ENCODE peak calls at places on chromosomes 7 and 10, in seven cellular contexts. P is HFF-Myc, V is brain microvascular endothelial cell, G is cardiac fibroblast, O is prostate gland, Q is mucosa of descending colon, A is BJ. T is an unnamed sample.

GRCh38 chr7:156152380-156152779 is 340.1 kb upstream of the SHH start:
- DNase-seq in V (peak), Q (no peak), O (no peak), G (no peak), A (no peak), P (no peak), T (no peak)

GRCh38 chr10:92419740-92420553 is 129.0 kb downstream of the MARCHF5 start:
- DNase-seq in Q (peak), P (no peak), G (peak), A (no peak), O (no peak), V (peak), T (no peak)

GRCh38 chr10:117373848-117374505 is 1.3 kb downstream of the PDZD8 start:
- DNase-seq in V (no peak), G (peak), O (peak), A (no peak), P (no peak), Q (peak), T (peak)

GRCh38 chr7:156927571-156928405 is 21.7 kb upstream of the NOM1 start:
- DNase-seq in A (no peak), Q (peak), V (no peak), O (no peak), P (no peak), G (peak), T (no peak)

GRCh38 chr10:97140887-97141745 is 44.6 kb downstream of the SLIT1 start:
- DNase-seq in Q (no peak), A (no peak), V (no peak), O (no peak), P (no peak), G (no peak), T (peak)

GRCh38 chr10:132338876-132339275 is 6.9 kb downstream of the LRRC27 start:
- DNase-seq in Q (no peak), O (no peak), G (no peak), P (no peak), V (no peak), A (no peak), T (no peak)

GRCh38 chr10:59589721-59590120 is 119.9 kb downstream of the SLC16A9 start:
- DNase-seq in G (no peak), Q (no peak), O (no peak), A (no peak), P (no peak), V (no peak), T (no peak)

GRCh38 chr10:98391065-98391464 is 23.9 kb downstream of the PYROXD2 start:
- DNase-seq in O (no peak), Q (no peak), V (no peak), P (no peak), A (no peak), G (no peak), T (peak)

GRCh38 chr7:118349604-118350003 is 125.1 kb downstream of the ANKRD7 start:
- DNase-seq in A (no peak), V (no peak), O (no peak), G (no peak), Q (no peak), P (no peak), T (no peak)

GRCh38 chr7:150778738-150779301 is 21.3 kb downstream of the TMEM176B start:
- DNase-seq in G (peak), O (peak), A (peak), P (peak), V (peak), Q (peak), T (peak)
- H3K4me3 ChIP-seq in G (no peak), O (no peak), A (no peak), P (no peak), V (no peak), Q (no peak), T (no peak)

DNA sequence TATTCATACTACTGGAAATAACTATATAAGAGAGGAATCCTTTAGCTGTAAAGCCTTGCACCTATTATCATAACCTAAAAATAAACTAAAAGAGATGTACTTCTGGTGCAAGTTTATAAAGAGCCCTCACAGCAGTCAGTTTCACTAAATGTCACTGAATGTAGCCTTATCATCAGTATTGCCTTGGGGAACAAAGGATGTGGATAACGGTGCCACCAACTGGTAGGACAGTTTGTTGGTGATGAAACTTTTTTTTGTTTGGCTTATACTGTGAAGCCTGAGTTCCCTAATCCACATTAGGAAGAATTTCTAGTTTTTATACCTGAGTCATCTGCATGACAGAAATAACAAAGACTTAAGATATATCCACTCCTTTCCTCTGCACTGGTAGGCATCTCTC is 117.9 kb upstream of the COL1A2 start:
- DNase-seq in V (no peak), P (peak), Q (no peak), G (peak), O (no peak), A (no peak), T (peak)
- TF ChIP-seq CTCF in V (peak), P (peak), Q (no peak), G (peak), O (no peak), A (peak), T (peak)

GRCh38 chr7:74033372-74034311 is 5.7 kb downstream of the ELN start:
- DNase-seq in O (no peak), V (no peak), G (peak), Q (peak), A (no peak), P (no peak), T (no peak)
- H3K4me3 ChIP-seq in O (no peak), V (no peak), G (no peak), Q (no peak), A (no peak), P (no peak), T (no peak)

DNA sequence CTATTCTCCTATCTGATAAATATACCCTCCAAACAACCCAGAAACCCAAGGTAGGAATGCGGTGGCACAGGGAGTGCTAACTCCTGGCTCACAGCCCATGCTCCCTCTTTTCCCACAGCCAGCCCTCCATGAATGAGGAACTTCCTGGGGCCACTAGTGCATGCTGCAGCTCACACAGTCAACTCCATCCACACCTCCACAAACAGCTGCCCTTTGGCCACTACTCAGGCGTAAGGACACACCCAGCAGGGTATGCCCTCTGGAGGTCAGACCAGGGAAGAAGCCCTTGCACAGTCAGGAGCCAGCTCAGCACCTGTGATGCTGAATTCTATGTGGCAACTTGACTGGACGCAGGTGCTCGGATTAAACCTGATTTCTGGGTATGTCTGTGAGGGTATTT is 85.2 kb upstream of the PIK3CG start:
- DNase-seq in P (no peak), V (no peak), A (no peak), O (no peak), Q (peak), G (no peak), T (peak)
- TF ChIP-seq CTCF in P (peak), V (no peak), A (no peak), O (no peak), Q (peak), G (no peak), T (peak)

GRCh38 chr10:75100764-75101291 is 10.6 kb upstream of the SAMD8 start:
- DNase-seq in O (no peak), V (no peak), A (no peak), G (no peak), P (no peak), Q (no peak), T (no peak)
- H3K4me3 ChIP-seq in O (no peak), V (no peak), A (no peak), G (no peak), P (no peak), Q (no peak), T (no peak)

DNA sequence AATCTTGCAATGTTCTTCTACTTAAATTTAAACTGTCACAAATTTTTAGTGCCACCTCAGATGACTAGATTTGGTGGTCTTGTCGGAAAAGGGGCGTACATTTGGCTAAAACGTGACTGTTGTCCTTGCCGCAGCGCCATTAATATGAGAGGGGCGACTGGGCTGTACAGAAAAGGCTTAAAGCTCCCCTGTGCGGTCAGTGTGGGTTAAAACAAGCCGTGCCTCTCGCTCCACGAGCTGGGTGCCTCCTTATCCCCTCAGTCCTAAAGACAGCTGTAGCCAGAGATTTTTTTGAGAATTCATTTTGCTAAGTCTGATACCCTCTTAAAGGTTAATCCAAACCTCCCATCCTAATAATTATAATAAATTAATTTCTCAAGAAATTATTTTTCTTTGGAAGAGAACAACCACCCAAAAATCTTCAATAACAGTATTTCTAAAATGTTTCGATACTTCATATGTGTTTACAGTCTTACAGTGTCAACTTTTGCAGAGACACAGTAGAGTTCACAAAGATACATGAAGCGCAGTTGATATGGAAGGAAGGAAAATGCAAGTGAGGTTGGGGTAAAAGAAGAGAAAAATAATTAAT is 68.6 kb downstream of the C7orf25 start:
- DNase-seq in P (no peak), O (peak), V (peak), G (peak), Q (peak), A (no peak), T (peak)
- TF ChIP-seq CTCF in P (peak), O (peak), V (peak), G (peak), Q (no peak), A (peak), T (no peak)

GRCh38 chr10:13529714-13529973 is 830 bp upstream of the BEND7 start:
- DNase-seq in V (no peak), O (no peak), P (no peak), G (no peak), Q (peak), A (no peak), T (no peak)
- H3K4me3 ChIP-seq in V (peak), O (peak), P (peak), G (no peak), Q (no peak), A (peak), T (no peak)

GRCh38 chr7:80781561-80781979 is 137.3 kb downstream of the SEMA3C start:
- DNase-seq in Q (peak), A (peak), O (peak), P (peak), G (peak), V (peak), T (no peak)
- TF ChIP-seq CTCF in Q (no peak), A (peak), O (no peak), P (no peak), G (peak), V (no peak), T (no peak)

DNA sequence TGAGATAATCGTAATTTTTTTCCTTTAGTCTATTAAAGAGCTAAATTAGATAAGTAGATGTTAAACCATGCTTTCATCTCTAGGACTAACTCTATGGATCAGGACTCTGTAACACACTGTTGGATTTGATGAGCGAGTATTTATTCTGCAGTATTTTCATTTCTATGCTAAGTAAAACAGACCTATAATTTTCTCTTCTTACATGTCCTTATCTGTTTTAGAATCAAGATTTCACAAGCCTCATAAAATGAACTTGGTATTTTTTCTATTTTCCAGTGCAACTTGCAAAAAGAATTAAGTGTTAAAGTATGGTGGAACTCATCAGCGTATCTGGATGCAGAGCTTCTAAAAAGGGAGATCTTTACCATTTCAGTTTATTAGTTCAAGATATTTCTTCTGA is 2.4 kb downstream of the CACUL1 start:
- DNase-seq in A (no peak), G (no peak), P (no peak), V (no peak), O (no peak), Q (no peak), T (no peak)
- H3K4me3 ChIP-seq in A (no peak), G (no peak), P (peak), V (no peak), O (peak), Q (no peak), T (no peak)

T was measured in GM12865.